ENCODE peak calls at places on chromosomes 16 and 17, in five cellular contexts. Z, W, B, J and H are unnamed samples.

GRCh38 chr16:11994187-11995119 is 17.9 kb downstream of the SNX29 start:
- DNase-seq in Z (peak), J (no peak), W (peak), B (no peak), H (no peak)

GRCh38 chr17:8382052-8382879 is 727 bp downstream of the RPL26 start:
- DNase-seq in W (no peak), B (no peak), Z (no peak), J (peak), H (no peak)

GRCh38 chr17:40778466-40778865 is 3.9 kb downstream of the KRT27 start:
- DNase-seq in Z (no peak), B (no peak), J (no peak), W (no peak), H (no peak)

GRCh38 chr17:65088621-65089385 is 32.3 kb upstream of the GNA13 start:
- DNase-seq in W (no peak), B (no peak), J (no peak), Z (no peak), H (no peak)

GRCh38 chr17:38881600-38882191 is 11.8 kb downstream of the LASP1 start:
- DNase-seq in J (peak), Z (peak), W (no peak), B (peak), H (no peak)

GRCh38 chr16:73306901-73307413 is 259.0 kb upstream of the ZFHX3 start:
- DNase-seq in J (no peak), W (no peak), Z (no peak), B (no peak), H (no peak)

GRCh38 chr17:83199500-83200201 is 120.2 kb downstream of the METRNL start:
- DNase-seq in Z (peak), J (no peak), B (no peak), W (no peak), H (no peak)

GRCh38 chr17:41518031-41518430 is 659 bp downstream of the KRT15 start:
- DNase-seq in J (no peak), Z (no peak), B (no peak), W (no peak), H (no peak)

GRCh38 chr17:44137891-44138709 is 3.6 kb upstream of the HROB start:
- DNase-seq in Z (peak), J (peak), B (peak), W (peak), H (peak)

GRCh38 chr16:67951485-67951884 is 7.6 kb upstream of the LCAT start:
- DNase-seq in W (no peak), Z (no peak), J (no peak), B (no peak), H (no peak)
- TF ChIP-seq MAFK in W (no peak), Z (no peak), J (no peak), B (no peak), H (no peak)

GRCh38 chr17:62627219-62627903 is at the start of gene MRC2:
- DNase-seq in B (peak), Z (peak), J (peak), W (no peak), H (peak)

GRCh38 chr17:62627904-62628603 is 584 bp downstream of the MRC2 start:
- DNase-seq in J (peak), B (peak), Z (peak), W (no peak), H (no peak)

GRCh38 chr17:62629556-62630364 is 2.3 kb downstream of the MRC2 start:
- DNase-seq in J (no peak), Z (no peak), W (no peak), B (no peak), H (no peak)

GRCh38 chr17:62630365-62631085 is 3.1 kb downstream of the MRC2 start:
- DNase-seq in W (no peak), B (no peak), J (no peak), Z (peak), H (no peak)

GRCh38 chr17:62628845-62629555 is 1.5 kb downstream of the MRC2 start:
- DNase-seq in B (no peak), J (no peak), Z (peak), W (no peak), H (no peak)
- TF ChIP-seq MAFK in B (peak), J (no peak), Z (peak), W (peak), H (peak)

DNA sequence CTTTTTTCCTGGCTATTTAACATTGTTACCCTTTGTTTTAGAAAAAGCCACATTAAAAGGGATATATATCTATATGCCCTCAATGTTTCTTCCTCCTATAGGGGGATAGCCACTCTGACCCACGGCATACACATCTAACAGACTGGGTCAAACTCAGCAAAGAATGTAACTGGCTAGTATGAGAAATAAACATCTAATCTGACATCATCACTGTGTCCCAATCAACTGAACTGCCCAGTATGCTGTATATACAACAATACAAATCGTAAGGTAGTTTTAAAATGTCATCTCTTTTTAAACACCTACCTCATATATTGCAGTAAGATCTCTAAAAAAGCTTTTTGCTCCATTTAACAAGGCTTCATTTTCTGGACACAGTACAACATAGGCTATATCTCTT is 39.9 kb upstream of the INTS2 start:
- DNase-seq in W (no peak), Z (peak), J (no peak), B (no peak), H (no peak)
- TF ChIP-seq MAFK in W (no peak), Z (no peak), J (no peak), B (no peak), H (no peak)

GRCh38 chr16:28475221-28475620 is 3.1 kb upstream of the NPIPB7 start:
- DNase-seq in B (no peak), Z (no peak), W (no peak), J (no peak), H (no peak)
- TF ChIP-seq MAFK in B (no peak), Z (no peak), W (no peak), J (no peak), H (no peak)

DNA sequence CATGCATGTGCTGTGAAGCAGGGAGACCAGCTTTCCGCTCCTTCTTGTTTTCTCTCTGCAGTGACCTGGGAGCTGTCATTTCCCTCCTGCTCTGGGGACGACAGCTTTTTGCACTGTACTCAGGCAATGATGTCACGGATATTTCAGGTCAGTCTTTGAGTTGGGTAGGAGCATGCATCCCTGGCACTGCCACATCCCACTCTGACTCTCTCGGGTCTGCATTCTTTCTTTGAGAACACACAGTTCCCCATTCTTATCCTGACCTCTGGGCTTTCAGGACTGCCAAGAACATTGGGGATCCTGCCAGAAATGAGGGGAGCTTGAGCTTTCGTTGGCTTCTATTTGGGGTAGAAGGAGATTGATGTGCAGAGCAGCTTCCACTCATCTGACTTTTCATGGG is 10.8 kb downstream of the HPR start:
- DNase-seq in J (no peak), B (no peak), W (no peak), Z (no peak), H (no peak)
- TF ChIP-seq MAFK in J (no peak), B (no peak), W (no peak), Z (no peak), H (no peak)

DNA sequence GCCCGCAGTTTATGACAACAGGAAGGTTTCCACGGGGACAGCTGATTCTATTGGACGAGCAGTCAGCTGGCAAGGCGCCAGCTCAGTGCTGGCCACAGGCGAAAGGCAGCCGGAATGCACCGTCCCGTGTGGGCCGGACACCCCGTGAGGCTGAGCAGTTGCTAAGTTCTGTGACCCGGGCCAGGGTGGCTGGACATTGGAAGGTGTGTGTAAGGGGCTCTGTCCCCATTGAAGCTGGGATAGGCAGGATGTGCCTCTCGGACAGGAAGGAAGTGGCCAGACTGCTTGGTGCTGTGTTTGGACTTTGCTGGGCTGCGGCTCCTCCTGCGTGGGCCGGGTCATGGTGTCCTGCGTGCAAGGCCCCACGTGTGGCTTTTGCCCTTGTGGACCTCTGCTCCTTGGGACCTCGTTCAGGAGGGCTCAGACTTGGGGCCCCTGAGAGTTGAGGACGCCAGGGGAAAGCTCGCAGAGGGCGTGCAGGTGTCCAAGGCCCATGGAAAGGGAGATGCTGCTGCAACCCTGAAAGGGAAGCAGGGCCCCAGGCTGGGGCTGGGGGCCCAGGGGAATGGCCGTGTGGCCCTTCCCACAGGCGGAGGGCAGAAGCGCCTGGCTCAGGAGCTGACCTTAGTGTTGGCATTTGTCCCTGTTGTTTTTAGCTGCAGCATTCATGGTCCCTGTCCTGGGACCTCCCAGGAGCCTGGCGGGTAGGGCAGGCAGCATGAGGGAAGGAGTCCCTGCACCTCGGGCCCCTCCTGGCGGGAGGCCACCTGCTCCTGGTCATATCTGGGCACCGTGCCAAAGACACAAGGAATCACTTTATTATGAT is 10.0 kb downstream of the BAIAP2 start:
- DNase-seq in Z (peak), B (peak), J (no peak), W (peak), H (no peak)
- TF ChIP-seq MAFK in Z (no peak), B (no peak), J (no peak), W (no peak), H (no peak)

GRCh38 chr17:31068291-31068690 is 26.5 kb upstream of the NF1 start:
- DNase-seq in Z (peak), W (peak), J (peak), B (peak), H (no peak)
- TF ChIP-seq MAFK in Z (no peak), W (no peak), J (no peak), B (no peak), H (no peak)

GRCh38 chr17:51121620-51122472 is 1.2 kb upstream of the SPAG9 start:
- DNase-seq in J (peak), W (peak), Z (peak), B (peak), H (peak)
- TF ChIP-seq MAFK in J (peak), W (no peak), Z (peak), B (peak), H (no peak)

GRCh38 chr17:74449306-74449705 is 17.1 kb upstream of the CD300A start:
- DNase-seq in Z (no peak), J (no peak), B (no peak), W (no peak), H (no peak)

GRCh38 chr17:74449773-74450172 is 16.7 kb upstream of the CD300A start:
- DNase-seq in B (no peak), W (no peak), Z (no peak), J (no peak), H (no peak)

GRCh38 chr17:74446551-74447500 is 14.9 kb downstream of the GPRC5C start:
- DNase-seq in Z (no peak), J (no peak), B (no peak), W (no peak), H (no peak)

GRCh38 chr17:74448774-74449173 is 16.9 kb downstream of the GPRC5C start:
- DNase-seq in W (no peak), Z (no peak), B (no peak), J (no peak), H (no peak)

GRCh38 chr17:74447628-74448159 is 15.8 kb downstream of the GPRC5C start:
- DNase-seq in Z (no peak), B (no peak), J (no peak), W (no peak), H (no peak)
- TF ChIP-seq MAFK in Z (no peak), B (no peak), J (no peak), W (no peak), H (no peak)